ENCODE peak calls at places on chromosomes 16 and 17, in four cellular contexts. V, M, I and E are unnamed samples.
A peak's percentile ranks its signal among the peaks of the same experiment; 100 is the strongest.

GRCh38 chr16:27286446-27286845 is 17.9 kb upstream of the NSMCE1 start:
- DNase-seq in V (peak; percentile 96), M (no peak), I (no peak), E (peak; percentile 92)

GRCh38 chr16:72832640-72833039 is 215.3 kb downstream of the ZFHX3 start:
- DNase-seq in V (peak; percentile 85), M (peak; percentile 44), I (peak; percentile 55), E (peak; percentile 81)

GRCh38 chr17:7586673-7587419 is 3.0 kb downstream of the SOX15 start:
- DNase-seq in V (no peak), M (no peak), I (peak; percentile 36), E (no peak)

GRCh38 chr17:77842148-77842905 is 116.2 kb upstream of the TNRC6C start:
- DNase-seq in V (no peak), M (no peak), I (no peak), E (peak; percentile 54)

GRCh38 chr17:21125862-21126261 is 902 bp upstream of the DHRS7B start:
- DNase-seq in V (no peak), M (peak; percentile 50), I (peak; percentile 39), E (no peak)

GRCh38 chr17:65568918-65569317 is 7.5 kb upstream of the AXIN2 start:
- DNase-seq in V (no peak), M (no peak), I (no peak), E (no peak)

GRCh38 chr16:30793508-30794069 is 6.6 kb upstream of the ZNF629 start:
- DNase-seq in V (no peak), M (no peak), I (no peak), E (no peak)

GRCh38 chr16:89364603-89365002 is 125.8 kb downstream of the ANKRD11 start:
- DNase-seq in V (peak; percentile 39), M (no peak), I (no peak), E (no peak)

GRCh38 chr17:69524854-69525253 is 110.4 kb downstream of the MAP2K6 start:
- DNase-seq in V (no peak), M (no peak), I (no peak), E (no peak)
- TF ChIP-seq CTCF in V (no peak), M (peak; percentile 36), I (peak; percentile 73), E (no peak)

DNA sequence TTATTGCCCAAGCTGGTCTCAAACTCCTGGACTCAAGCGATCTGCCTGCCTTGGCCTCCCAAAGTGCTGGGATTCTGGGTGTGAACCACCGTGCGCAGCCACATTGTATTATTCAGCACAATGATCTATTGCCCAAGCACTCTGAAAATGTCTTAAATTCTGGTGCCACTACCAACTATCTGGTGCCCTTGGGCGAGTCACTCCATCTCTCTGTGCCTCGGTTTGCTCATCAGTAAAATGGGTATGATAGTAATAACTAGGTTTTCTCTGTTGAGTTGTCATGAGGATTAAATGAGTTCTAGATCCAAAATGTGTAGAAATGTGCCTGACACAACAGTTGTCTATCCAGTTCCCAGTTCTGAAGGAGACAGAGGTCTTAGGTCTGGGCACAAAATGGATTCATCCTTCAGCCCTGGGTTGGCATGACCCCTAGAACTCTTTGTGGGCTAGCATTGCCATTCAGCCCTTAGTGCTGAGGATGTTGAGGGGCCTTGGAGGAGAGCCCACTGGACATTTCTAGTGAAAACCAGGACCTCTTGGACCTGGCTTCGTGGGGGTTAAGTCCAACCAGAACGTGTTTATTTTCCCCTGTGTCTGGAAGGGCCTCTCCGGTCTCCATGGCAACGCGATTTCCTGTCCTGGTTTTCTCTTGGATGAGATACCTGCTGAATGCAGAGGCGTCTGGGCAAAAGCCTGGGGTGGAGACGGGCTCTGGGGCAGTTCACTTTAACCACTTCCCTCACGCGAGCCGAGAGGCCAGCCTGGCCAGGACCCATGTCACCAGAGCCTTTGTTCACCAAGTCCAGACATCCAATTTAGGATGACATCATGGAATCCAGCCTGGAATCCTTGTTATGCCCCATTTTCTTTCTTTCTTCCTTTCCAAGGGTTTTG is 43.7 kb upstream of the TNRC6A start:
- DNase-seq in V (peak; percentile 93), M (no peak), I (no peak), E (peak; percentile 44)
- H3K27ac ChIP-seq in V (no peak overlapping the region), M (no peak overlapping the region), I (no peak overlapping the region), E (peak overlapping the region; percentile 66)

DNA sequence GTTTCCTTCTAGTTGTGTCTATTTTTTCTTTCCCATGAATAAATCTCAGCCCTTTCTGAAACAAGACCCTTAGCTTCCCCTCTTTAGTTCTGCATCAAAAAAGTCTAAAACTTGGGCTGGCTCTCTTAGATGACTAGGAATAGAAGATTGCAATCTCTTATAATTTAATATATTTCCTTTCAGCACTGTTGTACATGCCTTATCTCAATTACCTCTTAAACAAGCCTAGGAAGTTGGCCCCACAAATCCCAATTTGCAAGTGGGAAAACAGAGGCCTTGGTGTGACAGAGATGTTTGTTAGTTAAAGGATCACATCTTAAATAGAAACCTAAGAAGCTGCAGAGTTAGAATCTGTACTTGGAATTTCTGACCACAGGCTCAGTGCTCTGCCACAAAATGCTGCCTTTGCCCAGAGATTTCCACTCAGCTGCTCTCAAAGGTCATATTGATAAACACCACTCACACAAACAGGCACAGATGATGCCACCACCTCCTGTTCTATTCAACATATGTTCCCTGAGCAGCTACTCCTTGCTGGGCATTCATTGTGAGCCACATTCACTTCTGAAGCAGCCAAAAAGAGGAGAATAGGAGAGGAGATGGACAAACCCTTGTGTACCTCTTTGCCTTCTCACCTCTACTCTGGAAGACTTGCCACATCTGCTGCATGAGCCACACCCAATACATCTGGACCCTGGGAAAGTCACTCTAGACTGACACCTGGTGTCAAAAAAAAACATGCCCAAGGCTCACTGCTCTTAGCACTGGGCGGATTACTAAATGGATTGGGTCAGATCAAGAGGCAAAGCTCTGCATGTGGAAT is 5.5 kb downstream of the CCDC182 start:
- DNase-seq in V (peak; percentile 21), M (peak; percentile 62), I (peak; percentile 69), E (peak; percentile 50)
- TF ChIP-seq CTCF in V (peak; percentile 28), M (peak; percentile 70), I (peak; percentile 83), E (peak; percentile 51)

GRCh38 chr17:3959921-3960601 is 4.2 kb downstream of the ATP2A3 start:
- DNase-seq in V (no peak), M (no peak), I (no peak), E (no peak)
- H3K27ac ChIP-seq in V (no peak overlapping the region), M (no peak overlapping the region), I (peak overlapping the region; percentile 94), E (no peak overlapping the region)

GRCh38 chr16:66581246-66581952 is 2.1 kb downstream of the CMTM2 start:
- DNase-seq in V (peak; percentile 34), M (no peak), I (no peak), E (no peak)

GRCh38 chr16:66576306-66576705 is 3.0 kb upstream of the CMTM2 start:
- DNase-seq in V (no peak), M (no peak), I (no peak), E (no peak)

GRCh38 chr16:66585477-66586239 is 6.4 kb downstream of the CMTM2 start:
- DNase-seq in V (no peak), M (no peak), I (no peak), E (no peak)

GRCh38 chr16:66578596-66579531 is at the start of gene CMTM2:
- DNase-seq in V (peak; percentile 12), M (no peak), I (no peak), E (no peak)

GRCh38 chr16:66580605-66581209 is 1.4 kb downstream of the CMTM2 start:
- DNase-seq in V (peak; percentile 69), M (no peak), I (no peak), E (peak; percentile 82)
- TF ChIP-seq CTCF in V (no peak), M (no peak), I (no peak), E (peak; percentile 33)

DNA sequence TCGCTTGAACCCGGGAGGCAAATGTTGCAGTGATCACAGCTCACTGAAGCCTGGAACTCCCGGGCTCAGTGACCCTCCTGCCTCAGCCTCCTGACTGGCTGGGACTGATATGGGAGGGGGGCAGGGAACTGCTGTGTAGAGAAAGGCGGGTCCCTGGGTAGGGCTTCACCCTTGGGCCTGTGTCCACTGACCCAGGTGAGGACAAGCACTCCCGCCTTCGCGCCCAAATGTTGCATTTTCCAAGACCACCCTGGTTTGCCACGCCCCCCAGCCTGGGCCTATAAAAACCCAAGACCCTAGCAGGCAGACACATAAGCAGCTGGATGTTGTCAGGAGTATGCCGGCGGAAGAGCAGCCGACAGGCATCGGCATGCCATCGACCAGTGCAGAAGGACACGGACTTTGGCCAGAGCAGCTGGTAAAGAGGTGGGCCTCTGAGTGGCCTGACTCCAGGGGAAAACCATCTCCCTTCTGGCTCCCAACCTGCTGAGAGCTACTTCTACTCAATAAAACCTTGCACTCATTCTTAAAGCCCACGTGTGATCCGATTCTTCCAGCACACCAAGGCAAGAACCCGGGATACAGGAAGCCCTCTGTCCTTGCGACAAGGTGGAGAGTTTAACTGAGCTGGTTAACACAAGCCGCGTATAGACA is 19.1 kb downstream of the SMYD4 start:
- DNase-seq in V (no peak), M (no peak), I (no peak), E (no peak)
- H3K27ac ChIP-seq in V (no peak overlapping the region), M (no peak overlapping the region), I (no peak overlapping the region), E (peak overlapping the region; percentile 6)

GRCh38 chr16:13921328-13921727 is 1.4 kb downstream of the ERCC4 start:
- DNase-seq in V (no peak), M (no peak), I (no peak), E (no peak)

GRCh38 chr16:13920510-13920818 is 510 bp downstream of the ERCC4 start:
- DNase-seq in V (no peak), M (no peak), I (no peak), E (no peak)

GRCh38 chr16:13919683-13920509 is at the start of gene ERCC4:
- DNase-seq in V (peak; percentile 100), M (peak; percentile 99), I (peak; percentile 100), E (peak; percentile 96)

GRCh38 chr16:13915033-13915635 is 4.8 kb upstream of the ERCC4 start:
- DNase-seq in V (no peak), M (no peak), I (no peak), E (no peak)

GRCh38 chr16:13919330-13919682 is 648 bp upstream of the ERCC4 start:
- DNase-seq in V (peak; percentile 69), M (peak; percentile 66), I (peak; percentile 59), E (peak; percentile 38)
- TF ChIP-seq CTCF in V (no peak), M (no peak), I (no peak), E (no peak)

DNA sequence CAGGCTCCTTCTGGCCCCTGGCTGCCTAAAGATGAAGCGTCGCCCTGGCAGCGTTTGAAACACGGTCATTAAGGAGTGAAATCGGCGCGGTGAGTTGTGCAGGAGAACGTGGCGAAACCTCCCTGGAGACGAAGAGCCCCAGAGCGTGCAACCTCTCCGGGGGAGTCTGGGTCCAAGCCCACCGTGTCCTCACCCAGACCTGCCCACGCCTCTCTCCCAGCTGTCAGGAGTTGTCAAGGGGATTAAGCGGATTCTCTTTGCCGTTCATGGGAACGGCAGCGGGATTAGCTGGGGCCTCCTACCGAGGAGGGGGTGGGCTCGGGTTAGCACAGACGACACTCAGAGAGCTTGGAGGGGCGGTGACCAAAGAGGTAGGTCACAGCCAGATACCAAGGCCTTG is 46.7 kb downstream of the SLC7A5 start:
- DNase-seq in V (no peak), M (no peak), I (no peak), E (no peak)
- H3K27ac ChIP-seq in V (peak overlapping the region; percentile 87), M (no peak overlapping the region), I (no peak overlapping the region), E (peak overlapping the region; percentile 98)

DNA sequence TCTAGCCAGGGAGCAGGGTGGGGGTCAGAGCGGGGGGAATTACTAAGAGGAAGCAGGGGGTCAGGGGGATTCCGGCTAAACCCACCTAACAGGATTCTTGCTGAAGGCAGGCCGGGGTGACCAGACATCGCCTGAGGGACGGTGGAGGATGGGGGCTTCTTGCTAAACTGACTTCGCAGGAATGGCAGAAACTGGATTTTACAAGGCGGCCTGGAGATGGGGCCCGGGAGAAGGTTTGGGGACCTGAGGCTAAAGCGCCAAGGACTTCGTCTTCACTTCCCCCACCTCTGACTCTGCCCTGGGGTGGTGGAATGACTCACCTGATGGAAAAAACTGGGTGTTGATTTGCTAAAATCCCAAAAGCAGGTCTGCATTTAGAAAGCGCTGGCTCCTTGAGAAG is 23.5 kb downstream of the LGALS3BP start:
- DNase-seq in V (no peak), M (no peak), I (no peak), E (peak; percentile 40)
- TF ChIP-seq CTCF in V (no peak), M (no peak), I (no peak), E (no peak)

GRCh38 chr16:81461756-81462155 is 17.1 kb downstream of the CMIP start:
- DNase-seq in V (no peak), M (no peak), I (no peak), E (no peak)
- H3K27ac ChIP-seq in V (no peak overlapping the region), M (no peak overlapping the region), I (no peak overlapping the region), E (no peak overlapping the region)